ENCODE peak calls at places on chromosomes 16 and 17, in four cellular contexts. D is BJ, L is glutamatergic neuron, F is GM13977. N is an unnamed sample.

GRCh38 chr17:77890771-77891170 is 67.7 kb upstream of the TNRC6C start:
- DNase-seq in D (no peak), L (no peak), F (no peak), N (no peak)

GRCh38 chr17:9714801-9715200 is 69.5 kb downstream of the USP43 start:
- DNase-seq in D (no peak), L (no peak), F (no peak), N (no peak)

GRCh38 chr16:54522596-54522995 is 236.0 kb upstream of the IRX3 start:
- DNase-seq in D (no peak), L (no peak), F (no peak), N (no peak)

GRCh38 chr17:77140878-77141767 is at the start of gene SEC14L1:
- DNase-seq in D (no peak), L (peak), F (peak), N (no peak)

GRCh38 chr17:78313735-78314648 is 45.9 kb downstream of the SOCS3 start:
- DNase-seq in D (no peak), L (peak), F (peak), N (peak)

GRCh38 chr16:87954826-87955225 is 3.6 kb downstream of the BANP start:
- DNase-seq in D (no peak), L (no peak), F (no peak), N (no peak)

GRCh38 chr17:68379150-68379510 is 78.2 kb downstream of the WIPI1 start:
- DNase-seq in D (no peak), L (no peak), F (no peak), N (no peak)

GRCh38 chr17:2478446-2478845 is 33.2 kb downstream of the METTL16 start:
- DNase-seq in D (no peak), L (no peak), F (no peak), N (no peak)

GRCh38 chr17:6303664-6304063 is 131.3 kb downstream of the AIPL1 start:
- DNase-seq in D (no peak), L (no peak), F (peak), N (peak)

DNA sequence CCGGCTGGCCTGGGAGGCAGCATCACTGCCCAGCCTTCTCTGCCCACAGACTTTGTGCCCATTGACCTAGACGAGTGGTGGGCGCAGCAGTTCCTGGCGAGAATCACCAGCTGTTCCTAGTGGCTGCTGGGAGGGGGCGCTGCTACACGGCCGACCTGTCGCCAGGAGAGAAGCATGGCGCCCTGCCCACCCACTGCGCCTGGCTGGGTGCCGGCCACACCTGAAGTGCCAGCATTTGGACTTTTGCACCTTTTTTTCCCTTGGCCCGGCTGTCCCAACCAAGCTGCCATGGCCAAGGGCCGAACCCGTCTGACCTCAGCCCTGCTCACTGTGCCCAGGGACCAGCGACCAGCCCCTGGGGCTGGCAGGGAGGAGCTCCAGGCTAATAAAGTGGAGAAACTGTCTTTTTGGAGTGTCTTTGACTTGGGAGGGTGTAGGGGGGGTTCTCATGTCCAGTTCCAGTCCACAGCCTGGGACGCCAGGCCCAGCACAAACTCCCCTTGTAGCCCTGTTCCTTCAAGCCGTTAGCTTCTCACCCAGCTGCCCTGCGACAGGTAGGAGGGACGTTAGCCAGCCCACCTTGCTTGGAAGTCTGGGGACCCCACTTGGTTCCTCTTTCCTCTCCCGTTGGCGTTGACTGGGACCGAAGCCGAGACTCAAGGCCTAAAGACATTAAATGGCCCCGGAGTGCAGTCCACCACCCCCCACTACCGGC is 937 bp upstream of the WDR90 start:
- DNase-seq in D (no peak), L (no peak), F (peak), N (peak)
- TF ChIP-seq CTCF in D (peak), L (no peak), F (peak), N (peak)

DNA sequence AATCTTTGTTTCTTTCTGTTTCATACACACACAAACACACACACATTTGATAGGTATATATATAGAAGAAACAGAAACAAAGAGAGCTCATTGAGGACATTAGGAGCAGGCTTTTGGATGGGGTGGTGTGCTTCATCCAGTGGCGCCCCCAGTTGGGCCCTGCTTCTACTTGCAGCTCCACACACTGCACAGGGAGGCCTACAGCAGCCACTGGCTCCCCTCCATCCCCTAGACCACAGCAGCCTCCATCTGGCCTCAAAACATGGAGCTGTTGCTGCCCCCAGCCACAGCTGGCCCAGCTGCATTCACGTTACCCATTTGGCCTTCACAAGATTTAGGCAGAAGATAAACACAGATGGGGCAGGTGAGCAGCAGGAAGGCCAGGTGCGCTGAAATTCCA is 33.1 kb upstream of the NF1 start:
- DNase-seq in D (no peak), L (peak), F (no peak), N (no peak)
- TF ChIP-seq CTCF in D (no peak), L (no peak), F (peak), N (no peak)

GRCh38 chr17:42520540-42520951 is 15.5 kb upstream of the NAGLU start:
- DNase-seq in D (no peak), L (no peak), F (no peak), N (no peak)
- TF ChIP-seq CTCF in D (peak), L (no peak), F (peak), N (peak)

GRCh38 chr16:75065149-75065807 is 51.3 kb downstream of the LDHD start:
- DNase-seq in D (no peak), L (no peak), F (no peak), N (no peak)

GRCh38 chr16:75062135-75062943 is 54.2 kb downstream of the LDHD start:
- DNase-seq in D (no peak), L (no peak), F (no peak), N (no peak)

GRCh38 chr16:75062944-75063444 is 53.6 kb downstream of the LDHD start:
- DNase-seq in D (no peak), L (no peak), F (no peak), N (no peak)

GRCh38 chr16:75064403-75065148 is 52.0 kb downstream of the LDHD start:
- DNase-seq in D (no peak), L (no peak), F (no peak), N (no peak)

DNA sequence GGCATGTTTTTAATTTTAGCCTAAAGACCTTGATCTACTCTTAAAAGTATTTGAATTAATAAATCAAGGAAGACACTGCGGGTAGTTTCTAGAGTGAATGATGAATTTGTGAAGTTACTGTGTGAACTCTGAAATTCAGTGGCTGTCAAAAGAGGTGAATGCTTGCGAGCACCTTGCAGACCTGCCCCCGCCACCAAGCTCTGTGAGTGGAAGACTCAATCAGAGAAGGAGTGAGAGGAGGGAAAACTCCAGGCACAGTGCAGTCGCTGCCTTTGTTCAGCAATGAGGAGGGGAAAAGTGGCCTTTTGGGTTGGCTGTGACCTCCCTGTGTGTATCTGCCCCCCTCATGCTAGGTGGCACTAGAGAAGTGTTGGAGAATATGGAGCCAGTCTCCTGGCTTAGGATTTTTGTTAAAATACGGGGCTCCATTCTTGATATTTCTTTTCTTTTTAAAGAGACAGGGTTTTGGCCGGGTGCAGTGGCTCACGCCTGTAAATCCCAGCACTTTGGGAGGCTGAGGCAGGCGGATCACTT is 53.0 kb downstream of the LDHD start:
- DNase-seq in D (no peak), L (no peak), F (no peak), N (no peak)
- TF ChIP-seq CTCF in D (no peak), L (no peak), F (no peak), N (no peak)

DNA sequence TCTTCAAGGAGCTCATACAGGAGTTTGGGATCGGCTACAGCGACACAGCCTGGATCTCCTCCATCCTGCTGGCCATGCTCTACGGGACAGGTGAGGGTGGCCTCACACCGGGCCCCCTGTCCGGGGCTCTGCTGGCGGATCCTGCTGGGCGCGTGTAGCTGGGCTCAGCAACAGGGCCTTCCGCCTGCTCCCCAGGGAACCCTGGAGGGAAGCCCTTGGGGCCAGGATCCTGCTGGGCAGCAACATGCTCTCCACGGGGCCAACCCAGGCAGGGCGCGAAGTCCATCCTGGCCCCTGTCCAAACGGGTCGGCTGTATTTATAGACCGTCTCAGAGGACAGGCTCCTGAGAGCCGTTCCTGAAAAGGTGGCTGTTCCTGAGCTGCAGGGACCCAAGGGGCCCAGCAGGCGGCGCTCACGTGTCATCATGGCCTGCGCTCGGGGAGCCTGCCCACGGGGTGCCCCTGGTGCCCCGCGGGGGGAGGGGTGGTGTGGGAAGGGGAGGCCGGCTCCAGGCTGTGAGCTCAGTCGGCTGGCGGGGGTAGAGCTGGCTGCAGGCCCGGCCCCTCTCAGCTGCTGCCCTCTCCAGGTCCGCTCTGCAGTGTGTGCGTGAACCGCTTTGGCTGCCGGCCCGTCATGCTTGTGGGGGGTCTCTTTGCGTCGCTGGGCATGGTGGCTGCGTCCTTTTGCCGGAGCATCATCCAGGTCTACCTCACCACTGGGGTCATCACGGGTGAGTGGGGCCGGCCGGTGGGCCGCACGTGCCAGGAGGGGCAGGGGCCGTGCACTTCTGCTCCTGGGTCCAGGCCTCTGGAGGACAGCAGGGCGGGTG is 7.5 kb downstream of the SLC16A3 start:
- DNase-seq in D (no peak), L (peak), F (peak), N (peak)
- TF ChIP-seq CTCF in D (peak), L (peak), F (peak), N (peak)

GRCh38 chr16:66548068-66548467 is 1.9 kb downstream of the TK2 start:
- DNase-seq in D (no peak), L (no peak), F (no peak), N (no peak)
- TF ChIP-seq CTCF in D (no peak), L (no peak), F (no peak), N (no peak)

GRCh38 chr16:5502944-5503343 is 405.3 kb upstream of the EEF2KMT start:
- DNase-seq in D (no peak), L (no peak), F (no peak), N (no peak)

GRCh38 chr16:5505093-5505887 is 407.7 kb upstream of the EEF2KMT start:
- DNase-seq in D (no peak), L (no peak), F (no peak), N (no peak)

GRCh38 chr16:5500526-5500925 is 402.9 kb upstream of the EEF2KMT start:
- DNase-seq in D (no peak), L (no peak), F (no peak), N (no peak)

GRCh38 chr16:5504028-5504758 is 406.6 kb upstream of the EEF2KMT start:
- DNase-seq in D (no peak), L (no peak), F (no peak), N (peak)

DNA sequence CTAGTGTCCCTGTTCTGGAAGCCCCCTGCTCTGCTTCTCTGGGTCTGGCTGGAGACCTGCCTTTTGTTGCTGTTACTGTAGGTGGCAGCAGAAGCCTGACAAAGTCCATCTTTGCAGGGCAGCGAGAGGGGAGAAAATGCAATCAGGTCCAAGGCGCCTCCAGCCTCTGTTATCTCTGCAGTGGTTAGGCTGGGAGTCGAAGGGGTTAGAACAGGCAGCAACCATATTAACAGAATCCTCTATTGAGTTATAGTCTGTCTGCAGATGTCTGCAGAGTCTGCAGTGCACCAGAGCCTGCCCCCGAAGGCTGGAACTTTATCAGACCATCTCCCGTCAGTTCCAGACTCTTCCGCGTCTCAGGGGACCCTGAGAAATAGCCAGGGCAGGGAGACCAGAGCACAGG is 404.9 kb upstream of the EEF2KMT start:
- DNase-seq in D (no peak), L (peak), F (no peak), N (peak)
- TF ChIP-seq CTCF in D (no peak), L (peak), F (peak), N (peak)